ENCODE peak calls at places on chromosomes 16 and 17, in five cellular contexts. A, K, U, B and E are unnamed samples.

GRCh38 chr17:46039592-46040186 is 40.6 kb downstream of the STH start:
- DNase-seq in A (no peak), K (no peak), U (no peak), B (no peak), E (no peak)

GRCh38 chr17:5789443-5789842 is 205.1 kb upstream of the NLRP1 start:
- DNase-seq in A (no peak), K (no peak), U (no peak), B (no peak), E (no peak)

GRCh38 chr17:10042589-10043244 is 137.6 kb upstream of the RCVRN start:
- DNase-seq in A (no peak), K (no peak), U (no peak), B (no peak), E (no peak)

GRCh38 chr17:14559720-14560119 is 258.8 kb downstream of the HS3ST3B1 start:
- DNase-seq in A (no peak), K (no peak), U (no peak), B (no peak), E (no peak)

GRCh38 chr17:16915752-16916556 is 56.0 kb downstream of the TNFRSF13B start:
- DNase-seq in A (peak; percentile 31), K (no peak), U (no peak), B (no peak), E (peak; percentile 39)

GRCh38 chr16:84356176-84356575 is 12.2 kb upstream of the ATP2C2 start:
- DNase-seq in A (no peak), K (no peak), U (no peak), B (no peak), E (no peak)

GRCh38 chr16:85878875-85879274 is 20.1 kb upstream of the IRF8 start:
- DNase-seq in A (no peak), K (no peak), U (no peak), B (no peak), E (no peak)

GRCh38 chr16:78183886-78184553 is 84.6 kb downstream of the WWOX start:
- DNase-seq in A (no peak), K (no peak), U (no peak), B (no peak), E (no peak)

GRCh38 chr16:66521951-66522771 is 27.8 kb downstream of the TK2 start:
- DNase-seq in A (no peak), K (no peak), U (peak; percentile 94), B (peak; percentile 76), E (no peak)

GRCh38 chr16:23482778-23483177 is 27.5 kb downstream of the GGA2 start:
- DNase-seq in A (no peak), K (no peak), U (no peak), B (no peak), E (no peak)

GRCh38 chr17:73201215-73202069 is 8.6 kb downstream of the COG1 start:
- DNase-seq in A (no peak), K (no peak), U (no peak), B (no peak), E (no peak)

GRCh38 chr17:82242977-82243647 is 14.3 kb downstream of the SLC16A3 start:
- DNase-seq in A (no peak), K (no peak), U (peak; percentile 61), B (no peak), E (peak; percentile 66)

GRCh38 chr17:78823282-78824046 is 17.1 kb downstream of the USP36 start:
- DNase-seq in A (no peak), K (no peak), U (no peak), B (no peak), E (no peak)
- TF ChIP-seq CTCF in A (no peak), K (peak; percentile 32), U (no peak), B (no peak), E (no peak)

GRCh38 chr16:19481291-19481690 is 40.6 kb downstream of the GDE1 start:
- DNase-seq in A (no peak), K (no peak), U (no peak), B (no peak), E (no peak)

GRCh38 chr16:19481769-19482168 is 40.1 kb downstream of the GDE1 start:
- DNase-seq in A (no peak), K (no peak), U (no peak), B (no peak), E (no peak)

GRCh38 chr16:19490619-19491018 is 31.3 kb downstream of the GDE1 start:
- DNase-seq in A (no peak), K (no peak), U (no peak), B (no peak), E (no peak)

GRCh38 chr16:19488213-19488640 is 33.7 kb downstream of the GDE1 start:
- DNase-seq in A (no peak), K (no peak), U (no peak), B (no peak), E (no peak)

DNA sequence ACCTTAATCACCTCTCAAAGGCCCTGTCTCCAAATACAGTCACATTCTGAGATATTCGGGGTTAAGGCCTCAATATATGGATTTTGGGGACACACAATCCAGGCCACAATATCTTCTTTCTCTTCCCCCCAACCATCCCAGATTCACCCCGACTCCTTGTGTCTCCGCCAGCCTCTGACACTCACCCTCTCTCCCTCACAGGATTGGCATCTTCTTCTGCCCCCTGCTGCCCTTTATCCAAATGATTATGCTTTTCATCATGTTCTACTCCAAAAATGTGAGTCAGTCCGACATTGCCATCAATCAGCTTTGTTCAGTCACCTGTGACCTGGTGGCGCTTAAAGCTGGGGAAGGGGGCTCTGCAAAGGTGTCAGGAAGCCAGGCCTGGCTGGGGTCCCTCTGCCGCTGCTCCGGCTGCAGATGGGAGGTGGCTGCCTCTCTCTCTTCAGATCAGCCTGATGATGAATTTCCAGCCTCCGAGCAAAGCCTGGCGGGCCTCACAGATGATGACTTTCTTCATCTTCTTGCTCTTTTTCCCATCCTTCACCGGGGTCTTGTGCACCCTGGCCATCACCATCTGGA is 35.1 kb downstream of the GDE1 start:
- DNase-seq in A (no peak), K (no peak), U (no peak), B (no peak), E (no peak)
- TF ChIP-seq CTCF in A (no peak), K (no peak), U (no peak), B (no peak), E (no peak)

GRCh38 chr16:4062212-4062802 is 53.9 kb downstream of the ADCY9 start:
- DNase-seq in A (no peak), K (no peak), U (no peak), B (no peak), E (no peak)

GRCh38 chr16:4067262-4068001 is 48.8 kb downstream of the ADCY9 start:
- DNase-seq in A (no peak), K (no peak), U (no peak), B (no peak), E (no peak)

GRCh38 chr16:4060823-4061222 is 55.4 kb downstream of the ADCY9 start:
- DNase-seq in A (no peak), K (no peak), U (no peak), B (no peak), E (no peak)

GRCh38 chr16:4059969-4060368 is 56.3 kb downstream of the ADCY9 start:
- DNase-seq in A (no peak), K (no peak), U (no peak), B (peak; percentile 2), E (no peak)

GRCh38 chr16:4064950-4065352 is 51.3 kb downstream of the ADCY9 start:
- DNase-seq in A (no peak), K (no peak), U (no peak), B (peak; percentile 28), E (no peak)
- TF ChIP-seq CTCF in A (no peak), K (no peak), U (no peak), B (no peak), E (no peak)

DNA sequence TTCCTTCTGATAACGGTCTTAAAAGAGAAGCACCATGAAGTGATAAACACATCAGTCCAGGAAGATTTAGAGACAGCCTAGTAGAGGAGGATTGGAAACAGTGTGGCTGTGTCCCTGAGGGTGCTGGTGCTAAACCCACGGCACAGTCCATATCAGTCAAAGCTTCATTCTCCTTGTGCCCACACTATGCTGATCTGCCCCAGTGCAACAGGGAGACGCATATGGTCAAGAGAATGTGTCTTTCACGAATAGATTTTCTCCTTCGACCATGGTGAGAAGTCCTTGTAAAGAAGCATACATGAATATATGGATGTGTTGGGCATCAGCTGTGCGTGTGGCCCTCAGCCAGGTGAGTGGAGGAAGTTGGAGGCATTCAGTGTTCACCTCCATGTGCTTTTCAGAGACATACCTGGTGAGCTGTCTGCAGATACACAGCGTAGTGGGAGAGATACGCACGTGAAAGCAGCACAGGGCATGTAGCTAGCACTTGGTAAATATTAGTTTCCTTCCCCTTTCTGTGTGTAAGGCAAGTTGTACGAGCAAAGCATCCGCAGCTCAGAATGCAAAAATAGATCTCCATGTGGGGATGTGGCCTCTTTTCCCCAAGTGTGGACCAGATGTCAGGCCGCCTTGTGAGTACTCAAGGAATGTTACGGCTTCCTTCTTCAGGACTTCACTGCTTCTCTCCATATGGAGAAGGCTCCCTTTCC is 29.4 kb downstream of the HLF start:
- DNase-seq in A (no peak), K (no peak), U (peak; percentile 3), B (no peak), E (no peak)
- TF ChIP-seq CTCF in A (no peak), K (no peak), U (no peak), B (no peak), E (no peak)

GRCh38 chr16:86983621-86984020 is 333.6 kb downstream of the C16orf95 start:
- DNase-seq in A (no peak), K (no peak), U (no peak), B (no peak), E (no peak)

GRCh38 chr16:86984975-86985655 is 332.1 kb downstream of the C16orf95 start:
- DNase-seq in A (no peak), K (no peak), U (no peak), B (no peak), E (no peak)

GRCh38 chr16:86982912-86983311 is 334.3 kb downstream of the C16orf95 start:
- DNase-seq in A (no peak), K (no peak), U (no peak), B (no peak), E (no peak)

GRCh38 chr16:86985656-86986030 is 331.5 kb downstream of the C16orf95 start:
- DNase-seq in A (no peak), K (no peak), U (no peak), B (no peak), E (no peak)

DNA sequence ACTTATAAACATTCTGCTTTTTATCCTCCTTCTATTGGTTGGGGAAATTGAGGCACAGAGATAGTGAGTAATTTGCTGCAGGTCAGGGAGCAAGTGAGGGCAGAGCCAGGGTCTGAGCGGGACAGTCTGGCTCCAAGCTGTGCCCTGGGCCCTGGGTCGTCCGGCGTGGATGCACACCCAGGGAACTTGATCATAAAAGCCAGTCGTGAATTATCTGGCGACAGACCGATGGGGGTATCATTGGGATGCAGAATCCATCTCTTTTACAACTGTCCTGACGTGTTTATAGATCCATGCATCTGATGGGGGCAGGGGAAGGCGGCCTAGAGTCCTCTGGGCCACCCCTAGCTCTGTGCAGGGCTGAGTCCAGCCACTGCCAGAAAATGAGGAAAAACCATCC is 332.9 kb downstream of the C16orf95 start:
- DNase-seq in A (no peak), K (no peak), U (no peak), B (no peak), E (no peak)
- TF ChIP-seq CTCF in A (no peak), K (no peak), U (no peak), B (no peak), E (no peak)

GRCh38 chr17:36544049-36544319 is 735 bp upstream of the GGNBP2 start:
- DNase-seq in A (peak; percentile 11), K (no peak), U (peak; percentile 74), B (no peak), E (no peak)
- TF ChIP-seq CTCF in A (no peak), K (no peak), U (no peak), B (no peak), E (no peak)